ENCODE peak calls at places on chromosomes 5 and 9, in seven cellular contexts. P is B cell, F is HFF-Myc, W is OCI-LY7, O is neural progenitor cell, U is AG04449, A is AG09309. T is an unnamed sample.

GRCh38 chr5:29720954-29721353 is 1472.5 kb upstream of the CDH6 start:
- DNase-seq in P (no peak), F (no peak), W (no peak), O (no peak), U (no peak), A (no peak), T (no peak)

GRCh38 chr5:109694451-109694891 is 4.7 kb downstream of the MAN2A1 start:
- DNase-seq in P (no peak), F (no peak), W (no peak), O (no peak), U (no peak), A (no peak), T (no peak)

GRCh38 chr9:14170392-14170931 is 143.5 kb downstream of the NFIB start:
- DNase-seq in P (no peak), F (no peak), W (no peak), O (no peak), U (no peak), A (no peak), T (no peak)

GRCh38 chr5:76953551-76954382 is 922 bp downstream of the CRHBP start:
- DNase-seq in P (no peak), F (no peak), W (no peak), O (peak; percentile 63), U (no peak), A (no peak), T (peak; percentile 63)

GRCh38 chr9:127136081-127136879 is 13.8 kb upstream of the ANGPTL2 start:
- DNase-seq in P (no peak), F (no peak), W (no peak), O (no peak), U (no peak), A (no peak), T (no peak)

GRCh38 chr9:16145196-16145950 is 592.5 kb downstream of the CCDC171 start:
- DNase-seq in P (no peak), F (no peak), W (no peak), O (no peak), U (no peak), A (no peak), T (no peak)

GRCh38 chr9:8804618-8805017 is 1005.0 kb upstream of the DMAC1 start:
- DNase-seq in P (no peak), F (no peak), W (no peak), O (no peak), U (no peak), A (no peak), T (no peak)

GRCh38 chr5:139275536-139276297 is 17.8 kb upstream of the MATR3 start:
- DNase-seq in P (no peak), F (no peak), W (peak; percentile 63), O (peak; percentile 46), U (no peak), A (no peak), T (no peak)

GRCh38 chr5:72013741-72014703 is 93.3 kb upstream of the MAP1B start:
- DNase-seq in P (no peak), F (no peak), W (no peak), O (peak; percentile 86), U (no peak), A (no peak), T (no peak)

GRCh38 chr9:121650220-121651013 is 1.0 kb upstream of the DAB2IP start:
- DNase-seq in P (no peak), F (peak; percentile 48), W (no peak), O (peak; percentile 91), U (no peak), A (no peak), T (peak; percentile 76)

GRCh38 chr5:157463081-157463480 is 3.1 kb downstream of the NIPAL4 start:
- DNase-seq in P (no peak), F (no peak), W (no peak), O (no peak), U (no peak), A (no peak), T (no peak)

GRCh38 chr9:95815153-95815552 is 60.3 kb upstream of the ERCC6L2 start:
- DNase-seq in P (no peak), F (peak; percentile 65), W (no peak), O (no peak), U (no peak), A (no peak), T (no peak)

GRCh38 chr5:45491368-45491767 is 204.8 kb downstream of the HCN1 start:
- DNase-seq in P (no peak), F (no peak), W (no peak), O (no peak), U (no peak), A (no peak), T (no peak)

GRCh38 chr9:131667576-131667975 is 72.3 kb downstream of the RAPGEF1 start:
- DNase-seq in P (peak; percentile 61), F (no peak), W (no peak), O (no peak), U (no peak), A (no peak), T (no peak)

GRCh38 chr5:95861221-95861857 is 38.8 kb upstream of the GLRX start:
- DNase-seq in P (no peak), F (peak; percentile 94), W (peak; percentile 20), O (no peak), U (peak; percentile 99), A (peak; percentile 98), T (no peak)

GRCh38 chr5:81393783-81394718 is at the start of gene ACOT12:
- DNase-seq in P (no peak), F (no peak), W (no peak), O (peak; percentile 77), U (no peak), A (no peak), T (peak; percentile 62)

GRCh38 chr5:83913593-83913992 is 192.9 kb upstream of the HAPLN1 start:
- DNase-seq in P (no peak), F (no peak), W (no peak), O (no peak), U (no peak), A (no peak), T (no peak)

GRCh38 chr5:159915913-159916840 is at the start of gene ADRA1B:
- DNase-seq in P (peak; percentile 51), F (no peak), W (no peak), O (peak; percentile 92), U (no peak), A (no peak), T (peak; percentile 88)

GRCh38 chr5:158898185-158899177 is 201.2 kb downstream of the EBF1 start:
- DNase-seq in P (peak; percentile 48), F (no peak), W (peak; percentile 29), O (no peak), U (no peak), A (no peak), T (no peak)

GRCh38 chr9:126587187-126588185 is 26.2 kb upstream of the LMX1B start:
- DNase-seq in P (no peak), F (no peak), W (no peak), O (no peak), U (no peak), A (no peak), T (no peak)

GRCh38 chr5:158461240-158461854 is 602.4 kb upstream of the CLINT1 start:
- DNase-seq in P (no peak), F (no peak), W (no peak), O (no peak), U (no peak), A (no peak), T (no peak)

GRCh38 chr5:138240690-138241385 is 27.7 kb upstream of the CDC23 start:
- DNase-seq in P (no peak), F (no peak), W (no peak), O (no peak), U (no peak), A (no peak), T (no peak)

GRCh38 chr5:113971454-113971853 is 390.4 kb upstream of the KCNN2 start:
- DNase-seq in P (no peak), F (no peak), W (no peak), O (no peak), U (no peak), A (no peak), T (no peak)

GRCh38 chr9:79465171-79465570 is 106.6 kb upstream of the TLE4 start:
- DNase-seq in P (no peak), F (no peak), W (no peak), O (no peak), U (no peak), A (no peak), T (no peak)
- TF ChIP-seq CTCF in P (no peak), F (no peak), W (no peak), O (no peak), U (no peak), A (no peak), T (no peak)

GRCh38 chr9:94719878-94720277 is 6.6 kb upstream of the AOPEP start:
- DNase-seq in P (no peak), F (no peak), W (no peak), O (no peak), U (no peak), A (no peak), T (no peak)
- TF ChIP-seq CTCF in P (no peak), F (no peak), W (no peak), O (no peak), U (no peak), A (no peak), T (no peak)

GRCh38 chr9:93819905-93820304 is 135.2 kb downstream of the BARX1 start:
- DNase-seq in P (no peak), F (no peak), W (no peak), O (no peak), U (no peak), A (no peak), T (no peak)

GRCh38 chr9:93821307-93821703 is 133.8 kb downstream of the BARX1 start:
- DNase-seq in P (no peak), F (no peak), W (no peak), O (no peak), U (no peak), A (no peak), T (no peak)

GRCh38 chr9:93823245-93824072 is 131.7 kb downstream of the BARX1 start:
- DNase-seq in P (no peak), F (no peak), W (no peak), O (no peak), U (no peak), A (no peak), T (no peak)

GRCh38 chr9:93820667-93821306 is 134.4 kb downstream of the BARX1 start:
- DNase-seq in P (no peak), F (no peak), W (no peak), O (peak; percentile 49), U (no peak), A (no peak), T (no peak)

GRCh38 chr9:93822229-93822628 is 132.9 kb downstream of the BARX1 start:
- DNase-seq in P (no peak), F (no peak), W (no peak), O (no peak), U (no peak), A (no peak), T (no peak)
- TF ChIP-seq CTCF in P (no peak), F (no peak), W (no peak), O (no peak), U (no peak), A (no peak), T (no peak)

DNA sequence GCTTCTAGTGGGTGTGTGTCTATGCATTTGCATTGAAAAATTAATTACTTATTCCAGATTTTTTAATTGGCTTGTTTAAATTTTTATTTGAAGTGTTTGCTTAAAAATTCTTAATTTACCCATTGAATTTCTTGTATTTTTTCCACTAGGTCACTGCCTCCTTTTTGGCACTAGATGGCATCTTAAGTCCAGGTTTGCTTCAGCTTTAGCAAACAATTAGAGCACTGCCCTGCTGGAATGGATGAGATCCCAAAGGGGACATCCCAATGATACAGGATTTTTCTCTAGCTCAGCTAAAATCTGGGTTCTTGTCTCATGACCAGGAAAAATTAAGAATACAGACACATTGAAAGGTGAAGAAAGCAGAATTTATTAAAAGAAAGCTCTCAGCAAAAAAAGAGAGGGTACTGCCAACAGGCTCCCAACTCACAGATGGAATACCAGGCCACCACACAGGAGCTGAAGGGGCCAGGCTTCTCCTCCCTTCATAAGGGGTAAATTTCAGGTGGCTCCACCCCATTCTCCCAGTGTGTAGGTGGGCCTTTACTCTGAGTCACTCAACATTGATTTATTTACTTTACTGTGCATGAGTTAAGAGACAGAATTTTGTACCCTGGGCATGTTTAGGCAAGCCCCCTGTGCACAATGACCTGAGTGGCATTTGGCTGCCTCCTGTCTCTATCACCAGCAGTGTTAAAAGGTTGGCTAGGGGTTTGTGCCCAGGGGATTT is 532.4 kb downstream of the ANXA1 start:
- DNase-seq in P (no peak), F (peak; percentile 5), W (peak; percentile 35), O (peak; percentile 74), U (no peak), A (no peak), T (no peak)
- TF ChIP-seq CTCF in P (no peak), F (peak; percentile 32), W (peak; percentile 83), O (peak; percentile 88), U (no peak), A (peak; percentile 55), T (peak; percentile 62)